ENCODE peak calls at places on chromosomes 13 and 19, in four cellular contexts. One of them, this sample, is unnamed.

GRCh38 chr19:18203408-18203862 is 407 bp downstream of the RAB3A start:
- DNase-seq in GM12878: no peak
- DNase-seq in HepG2: no peak
- DNase-seq in K562: peak
- DNase-seq in this sample: no peak

GRCh38 chr19:47765522-47766358 is 12.8 kb upstream of the SELENOW start:
- DNase-seq in GM12878: no peak
- DNase-seq in HepG2: peak
- DNase-seq in K562: peak
- DNase-seq in this sample: peak

GRCh38 chr19:47723573-47723923 is 10.3 kb downstream of the EHD2 start:
- DNase-seq in GM12878: no peak
- DNase-seq in HepG2: peak
- DNase-seq in K562: no peak
- DNase-seq in this sample: no peak

GRCh38 chr13:95023405-95023804 is 277.8 kb downstream of the ABCC4 start:
- DNase-seq in GM12878: no peak
- DNase-seq in HepG2: no peak
- DNase-seq in K562: no peak
- DNase-seq in this sample: no peak

GRCh38 chr19:33804021-33804799 is 7.5 kb downstream of the KCTD15 start:
- DNase-seq in GM12878: no peak
- DNase-seq in HepG2: peak
- DNase-seq in K562: no peak
- DNase-seq in this sample: no peak

GRCh38 chr19:38655148-38655824 is 7.8 kb downstream of the ACTN4 start:
- DNase-seq in GM12878: no peak
- DNase-seq in HepG2: no peak
- DNase-seq in K562: no peak
- DNase-seq in this sample: no peak

GRCh38 chr13:44667950-44668349 is 91.8 kb upstream of the TSC22D1 start:
- DNase-seq in GM12878: no peak
- DNase-seq in HepG2: no peak
- DNase-seq in K562: no peak
- DNase-seq in this sample: no peak

GRCh38 chr13:99422556-99423220 is 78.6 kb upstream of the TM9SF2 start:
- DNase-seq in GM12878: no peak
- DNase-seq in HepG2: no peak
- DNase-seq in K562: no peak
- DNase-seq in this sample: no peak

GRCh38 chr13:100986571-100986970 is 312.0 kb upstream of the TMTC4 start:
- DNase-seq in GM12878: no peak
- DNase-seq in HepG2: no peak
- DNase-seq in K562: no peak
- DNase-seq in this sample: no peak

GRCh38 chr13:93847162-93847561 is 620.6 kb downstream of the GPC6 start:
- DNase-seq in GM12878: no peak
- DNase-seq in HepG2: peak
- DNase-seq in K562: no peak
- DNase-seq in this sample: no peak

GRCh38 chr13:31264146-31264545 is 64.4 kb downstream of the B3GLCT start:
- DNase-seq in GM12878: no peak
- DNase-seq in HepG2: no peak
- DNase-seq in K562: no peak
- DNase-seq in this sample: no peak

GRCh38 chr19:35000647-35001501 is 751 bp downstream of the GRAMD1A start:
- DNase-seq in GM12878: no peak
- DNase-seq in HepG2: peak
- DNase-seq in K562: peak
- DNase-seq in this sample: peak

GRCh38 chr19:57709616-57710015 is 612 bp upstream of the ZNF154 start:
- DNase-seq in GM12878: no peak
- DNase-seq in HepG2: no peak
- DNase-seq in K562: no peak
- DNase-seq in this sample: no peak

GRCh38 chr13:78241278-78241919 is 322.8 kb upstream of the EDNRB start:
- DNase-seq in GM12878: no peak
- DNase-seq in HepG2: peak
- DNase-seq in K562: peak
- DNase-seq in this sample: peak

GRCh38 chr13:94656766-94657165 is 55.1 kb downstream of the GPR180 start:
- DNase-seq in GM12878: peak
- DNase-seq in HepG2: no peak
- DNase-seq in K562: peak
- DNase-seq in this sample: no peak

GRCh38 chr13:102399791-102400618 is 1.8 kb downstream of the FGF14 start:
- DNase-seq in GM12878: no peak
- DNase-seq in HepG2: no peak
- DNase-seq in K562: no peak
- DNase-seq in this sample: peak

GRCh38 chr13:51435002-51435578 is 17.7 kb downstream of the INTS6 start:
- DNase-seq in GM12878: no peak
- DNase-seq in HepG2: no peak
- DNase-seq in K562: no peak
- DNase-seq in this sample: no peak

GRCh38 chr13:27921961-27922910 is 2.4 kb downstream of the PDX1 start:
- DNase-seq in GM12878: no peak
- DNase-seq in HepG2: no peak
- DNase-seq in K562: no peak
- DNase-seq in this sample: peak

GRCh38 chr19:3818479-3818878 is 32.3 kb upstream of the MATK start:
- DNase-seq in GM12878: no peak
- DNase-seq in HepG2: no peak
- DNase-seq in K562: no peak
- DNase-seq in this sample: no peak
- TF ChIP-seq CTCF in GM12878: no peak
- TF ChIP-seq CTCF in HepG2: no peak
- TF ChIP-seq CTCF in K562: no peak
- TF ChIP-seq CTCF in this sample: no peak

DNA sequence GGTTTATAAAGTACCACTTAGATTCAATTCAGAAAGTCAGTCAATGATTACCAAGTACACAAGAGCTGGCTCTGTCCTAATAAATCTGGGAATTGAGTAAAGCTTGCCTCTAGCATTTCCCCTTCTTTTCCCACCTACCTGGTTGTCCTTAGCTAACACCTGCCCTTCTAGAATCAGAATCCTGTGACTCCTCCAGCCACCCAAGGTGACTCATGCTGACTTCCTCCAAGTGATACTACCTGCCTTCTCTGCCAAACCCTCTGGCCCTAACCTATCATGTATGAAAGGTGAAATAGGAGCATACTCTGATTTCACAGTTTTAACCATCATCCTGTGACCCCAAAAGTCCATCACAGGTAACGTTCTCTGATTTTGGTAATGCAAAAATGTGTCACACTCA is 151.2 kb downstream of the DIAPH3 start:
- DNase-seq in GM12878: no peak
- DNase-seq in HepG2: no peak
- DNase-seq in K562: no peak
- DNase-seq in this sample: no peak
- TF ChIP-seq ETV6 in GM12878: no peak
- TF ChIP-seq ETV6 in HepG2: no peak
- TF ChIP-seq ETV6 in K562: no peak
- TF ChIP-seq ETV6 in this sample: no peak

GRCh38 chr13:29254971-29255370 is 340.5 kb downstream of the SLC7A1 start:
- DNase-seq in GM12878: no peak
- DNase-seq in HepG2: no peak
- DNase-seq in K562: no peak
- DNase-seq in this sample: no peak

GRCh38 chr13:29255567-29255966 is 339.9 kb downstream of the SLC7A1 start:
- DNase-seq in GM12878: no peak
- DNase-seq in HepG2: no peak
- DNase-seq in K562: no peak
- DNase-seq in this sample: no peak

GRCh38 chr13:29266261-29266660 is 329.2 kb downstream of the SLC7A1 start:
- DNase-seq in GM12878: no peak
- DNase-seq in HepG2: no peak
- DNase-seq in K562: no peak
- DNase-seq in this sample: no peak

GRCh38 chr13:29260684-29261083 is 334.8 kb downstream of the SLC7A1 start:
- DNase-seq in GM12878: no peak
- DNase-seq in HepG2: no peak
- DNase-seq in K562: no peak
- DNase-seq in this sample: no peak
- TF ChIP-seq CTCF in GM12878: no peak
- TF ChIP-seq CTCF in HepG2: no peak
- TF ChIP-seq CTCF in K562: no peak
- TF ChIP-seq CTCF in this sample: no peak

DNA sequence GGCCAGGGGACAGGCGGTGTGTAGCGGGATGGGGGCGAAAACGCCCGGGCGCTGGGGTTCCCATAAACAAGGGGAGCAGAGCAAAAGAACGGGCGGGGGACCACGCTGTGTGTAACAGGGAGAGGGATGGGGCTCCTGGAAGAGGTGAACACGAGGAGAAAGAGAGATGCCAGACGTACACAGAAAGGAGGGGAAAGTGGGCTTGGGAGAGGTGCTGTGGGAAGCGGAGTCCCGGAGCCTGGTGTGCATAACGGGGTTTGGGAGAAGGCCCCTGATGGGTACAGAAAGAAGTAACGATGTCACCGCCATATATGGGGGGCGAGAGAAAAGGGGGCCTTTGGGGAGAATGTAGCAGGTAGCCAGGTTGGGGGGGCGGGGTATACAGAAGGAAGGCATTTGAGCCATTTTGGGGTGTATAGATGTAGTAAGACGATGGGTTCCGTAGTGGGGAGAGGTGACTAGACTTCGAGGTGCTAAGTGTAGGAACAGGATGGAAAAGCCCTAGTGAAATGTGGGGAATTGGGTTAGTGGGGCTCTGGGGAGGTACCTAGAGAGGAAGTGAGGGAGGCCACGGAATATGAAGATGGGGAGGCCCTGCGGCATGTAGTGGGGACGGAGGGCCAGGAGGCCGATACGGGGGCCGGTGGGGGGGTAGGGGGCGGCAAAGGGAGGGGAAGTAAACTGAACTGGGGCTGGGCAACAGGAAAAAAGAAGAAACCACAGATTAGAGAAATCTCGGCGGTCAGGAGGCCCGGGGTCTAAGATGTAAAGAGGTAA is 762 bp downstream of the ZNF580 start:
- DNase-seq in GM12878: no peak
- DNase-seq in HepG2: no peak
- DNase-seq in K562: no peak
- DNase-seq in this sample: no peak
- TF ChIP-seq ETV6 in GM12878: no peak
- TF ChIP-seq ETV6 in HepG2: peak
- TF ChIP-seq ETV6 in K562: no peak
- TF ChIP-seq ETV6 in this sample: peak

DNA sequence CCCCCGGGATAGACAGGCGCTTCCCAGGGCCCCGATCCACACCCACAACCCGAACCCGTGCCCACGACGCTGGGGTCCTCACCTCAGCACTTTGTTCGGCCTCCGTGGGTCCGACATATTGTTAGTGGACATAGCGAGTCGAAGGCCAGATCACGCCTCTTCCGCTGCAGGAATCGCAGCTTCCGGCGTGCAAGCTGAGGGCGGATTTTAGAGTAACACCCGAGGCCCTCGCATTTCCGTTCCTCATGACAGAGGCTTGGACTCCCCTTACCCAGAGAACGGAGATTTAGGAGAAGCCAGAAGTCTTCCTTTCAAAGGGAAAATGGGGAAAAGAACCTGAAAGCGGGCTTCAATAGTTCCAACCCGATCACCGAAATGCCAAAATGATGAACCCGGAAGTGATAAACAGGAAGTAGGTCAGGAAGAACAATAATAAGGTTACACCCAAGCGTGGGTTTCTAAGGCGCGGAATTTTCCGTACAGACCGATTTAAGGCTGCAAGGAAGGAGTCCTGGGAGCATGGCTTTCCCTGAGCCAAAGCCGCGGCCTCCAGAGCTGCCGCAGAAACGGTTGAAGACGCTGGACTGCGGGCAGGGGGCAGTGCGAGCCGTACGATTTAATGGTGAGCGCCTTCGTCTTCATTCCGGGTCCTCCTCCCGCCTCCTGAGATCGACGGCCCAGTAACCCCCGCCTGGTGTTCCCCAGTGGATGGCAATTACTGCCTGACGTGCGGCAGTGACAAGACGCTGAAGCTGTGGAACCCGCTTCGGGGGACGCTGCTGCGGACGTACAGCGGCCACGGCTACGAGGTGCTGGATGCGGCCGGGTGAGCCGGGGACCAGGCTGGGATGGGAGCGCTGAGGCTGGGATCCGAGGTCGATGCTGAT is 2.9 kb downstream of the WDR83 start:
- DNase-seq in GM12878: peak
- DNase-seq in HepG2: peak
- DNase-seq in K562: peak
- DNase-seq in this sample: peak
- TF ChIP-seq CTCF in GM12878: no peak
- TF ChIP-seq CTCF in HepG2: no peak
- TF ChIP-seq CTCF in K562: no peak
- TF ChIP-seq CTCF in this sample: no peak